ENCODE peak calls at places on chromosome X, in nine cellular contexts. Y is NB4, G is H1, H is WTC11, X is SK-N-SH, T is A549, Q is GM12878, W is endothelial cell of umbilical vein, B is K562. D is an unnamed sample.

GRCh38 chrX:108439434-108439883 is at the start of gene COL4A5:
- DNase-seq in Y (peak), G (peak), H (peak), X (no peak), T (peak), Q (no peak), W (peak), B (peak), D (peak)

GRCh38 chrX:105837227-105837626 is 14.9 kb downstream of the NRK start:
- DNase-seq in Y (no peak), G (no peak), H (no peak), X (no peak), T (no peak), Q (no peak), W (peak), B (no peak), D (no peak)

GRCh38 chrX:138504254-138504653 is 207.3 kb downstream of the FGF13 start:
- DNase-seq in Y (no peak), G (no peak), H (no peak), X (no peak), T (no peak), Q (no peak), W (no peak), B (no peak), D (no peak)

GRCh38 chrX:16970977-16971376 is 24.5 kb downstream of the REPS2 start:
- DNase-seq in Y (peak), G (no peak), H (no peak), X (no peak), T (no peak), Q (no peak), W (no peak), B (no peak), D (no peak)

GRCh38 chrX:119288890-119289393 is 52.9 kb downstream of the PGRMC1 start:
- DNase-seq in Y (peak), G (no peak), H (no peak), X (no peak), T (no peak), Q (no peak), W (no peak), B (no peak), D (no peak)

GRCh38 chrX:72712094-72712755 is 1.9 kb downstream of the PHKA1 start:
- DNase-seq in Y (peak), G (no peak), H (no peak), X (peak), T (no peak), Q (no peak), W (peak), B (no peak), D (no peak)

GRCh38 chrX:138057883-138058282 is 492.0 kb downstream of the ZIC3 start:
- DNase-seq in Y (no peak), G (no peak), H (no peak), X (no peak), T (no peak), Q (no peak), W (no peak), B (no peak), D (no peak)

GRCh38 chrX:119236599-119237525 is 777 bp downstream of the PGRMC1 start:
- DNase-seq in Y (peak), G (peak), H (peak), X (peak), T (peak), Q (no peak), W (peak), B (peak), D (no peak)

GRCh38 chrX:38941675-38942074 is 140.4 kb downstream of the MID1IP1 start:
- DNase-seq in Y (no peak), G (no peak), H (no peak), X (no peak), T (peak), Q (no peak), W (no peak), B (no peak), D (no peak)

GRCh38 chrX:141924293-141924692 is 20.6 kb downstream of the MAGEC1 start:
- DNase-seq in Y (no peak), G (no peak), H (no peak), X (no peak), T (no peak), Q (no peak), W (no peak), B (no peak), D (no peak)

GRCh38 chrX:30680618-30681017 is 27.4 kb downstream of the GK start:
- DNase-seq in Y (no peak), G (no peak), H (no peak), X (no peak), T (no peak), Q (no peak), W (no peak), B (no peak), D (no peak)

GRCh38 chrX:39063702-39064101 is 262.4 kb downstream of the MID1IP1 start:
- DNase-seq in Y (no peak), G (no peak), H (no peak), X (no peak), T (no peak), Q (no peak), W (no peak), B (no peak), D (no peak)

GRCh38 chrX:34918856-34919255 is 23.7 kb upstream of the FAM47B start:
- DNase-seq in Y (peak), G (no peak), H (peak), X (peak), T (peak), Q (no peak), W (peak), B (no peak), D (no peak)

GRCh38 chrX:67558267-67558666 is 14.4 kb downstream of the AR start:
- DNase-seq in Y (no peak), G (no peak), H (no peak), X (no peak), T (no peak), Q (no peak), W (peak), B (no peak), D (no peak)

GRCh38 chrX:133980406-133980805 is 5.0 kb downstream of the GPC3 start:
- DNase-seq in Y (no peak), G (no peak), H (no peak), X (no peak), T (no peak), Q (no peak), W (no peak), B (no peak), D (no peak)

GRCh38 chrX:26411045-26411444 is 195.1 kb downstream of the MAGEB5 start:
- DNase-seq in Y (no peak), G (no peak), H (no peak), X (no peak), T (no peak), Q (no peak), W (peak), B (no peak), D (no peak)

GRCh38 chrX:97030463-97030862 is 146.8 kb downstream of the RPA4 start:
- DNase-seq in Y (no peak), G (no peak), H (no peak), X (no peak), T (no peak), Q (no peak), W (no peak), B (no peak), D (no peak)

GRCh38 chrX:51825432-51825831 is 68.0 kb upstream of the MAGED1 start:
- DNase-seq in Y (no peak), G (no peak), H (no peak), X (no peak), T (no peak), Q (no peak), W (no peak), B (no peak), D (no peak)

GRCh38 chrX:39895228-39896110 is 202.3 kb downstream of the BCOR start:
- DNase-seq in Y (no peak), G (no peak), H (no peak), X (no peak), T (peak), Q (no peak), W (no peak), B (no peak), D (no peak)

GRCh38 chrX:42273387-42273786 is 350.0 kb upstream of the CASK start:
- DNase-seq in Y (no peak), G (no peak), H (no peak), X (no peak), T (no peak), Q (no peak), W (no peak), B (no peak), D (no peak)

GRCh38 chrX:45952030-45952429 is 593.2 kb downstream of the ZNF674 start:
- DNase-seq in Y (peak), G (no peak), H (peak), X (no peak), T (no peak), Q (no peak), W (no peak), B (no peak), D (no peak)

GRCh38 chrX:139831689-139832456 is 101.0 kb downstream of the ATP11C start:
- DNase-seq in Y (peak), G (no peak), H (no peak), X (no peak), T (peak), Q (no peak), W (peak), B (no peak), D (no peak)

GRCh38 chrX:71253253-71254091 is 468 bp downstream of the ZMYM3 start:
- DNase-seq in Y (peak), G (peak), H (peak), X (peak), T (peak), Q (no peak), W (peak), B (peak), D (no peak)

GRCh38 chrX:70478521-70478920 is 33.9 kb downstream of the DLG3 start:
- DNase-seq in Y (no peak), G (no peak), H (no peak), X (no peak), T (no peak), Q (no peak), W (no peak), B (no peak), D (no peak)

GRCh38 chrX:53193093-53193492 is 31.9 kb downstream of the KDM5C start:
- DNase-seq in Y (no peak), G (no peak), H (no peak), X (no peak), T (no peak), Q (no peak), W (no peak), B (peak), D (no peak)

GRCh38 chrX:80206647-80207046 is 192.1 kb downstream of the TBX22 start:
- DNase-seq in Y (no peak), G (no peak), H (no peak), X (no peak), T (no peak), Q (no peak), W (no peak), B (no peak), D (no peak)

GRCh38 chrX:38458071-38458470 is 103.3 kb upstream of the TSPAN7 start:
- DNase-seq in Y (peak), G (no peak), H (no peak), X (no peak), T (peak), Q (no peak), W (no peak), B (no peak), D (no peak)

GRCh38 chrX:68691102-68691501 is 43.6 kb downstream of the STARD8 start:
- DNase-seq in Y (peak), G (no peak), H (no peak), X (no peak), T (no peak), Q (no peak), W (no peak), B (no peak), D (no peak)

GRCh38 chrX:145826466-145826865 is 8.8 kb downstream of the SLITRK2 start:
- DNase-seq in Y (no peak), G (no peak), H (no peak), X (no peak), T (no peak), Q (no peak), W (no peak), B (no peak), D (no peak)

GRCh38 chrX:95956780-95957179 is 727.9 kb upstream of the DIAPH2 start:
- DNase-seq in Y (no peak), G (no peak), H (peak), X (no peak), T (no peak), Q (no peak), W (no peak), B (no peak), D (no peak)

GRCh38 chrX:41922694-41923171 is 621 bp downstream of the CASK start:
- DNase-seq in Y (peak), G (peak), H (peak), X (peak), T (peak), Q (no peak), W (peak), B (no peak), D (no peak)

GRCh38 chrX:119399772-119400101 is 601 bp downstream of the SLC25A43 start:
- DNase-seq in Y (no peak), G (peak), H (peak), X (no peak), T (no peak), Q (no peak), W (peak), B (no peak), D (no peak)

GRCh38 chrX:8868906-8869305 is 67.7 kb upstream of the FAM9A start:
- DNase-seq in Y (peak), G (no peak), H (no peak), X (no peak), T (no peak), Q (no peak), W (peak), B (no peak), D (no peak)

GRCh38 chrX:4547218-4547836 is 833.9 kb upstream of the PRKX start:
- DNase-seq in Y (peak), G (peak), H (peak), X (peak), T (peak), Q (peak), W (peak), B (peak), D (peak)

GRCh38 chrX:41802958-41803357 is 79.0 kb downstream of the GPR82 start:
- DNase-seq in Y (no peak), G (no peak), H (peak), X (no peak), T (no peak), Q (no peak), W (no peak), B (no peak), D (no peak)

GRCh38 chrX:150680974-150681373 is 12.2 kb upstream of the MTMR1 start:
- DNase-seq in Y (peak), G (no peak), H (no peak), X (peak), T (peak), Q (no peak), W (peak), B (no peak), D (peak)

DNA sequence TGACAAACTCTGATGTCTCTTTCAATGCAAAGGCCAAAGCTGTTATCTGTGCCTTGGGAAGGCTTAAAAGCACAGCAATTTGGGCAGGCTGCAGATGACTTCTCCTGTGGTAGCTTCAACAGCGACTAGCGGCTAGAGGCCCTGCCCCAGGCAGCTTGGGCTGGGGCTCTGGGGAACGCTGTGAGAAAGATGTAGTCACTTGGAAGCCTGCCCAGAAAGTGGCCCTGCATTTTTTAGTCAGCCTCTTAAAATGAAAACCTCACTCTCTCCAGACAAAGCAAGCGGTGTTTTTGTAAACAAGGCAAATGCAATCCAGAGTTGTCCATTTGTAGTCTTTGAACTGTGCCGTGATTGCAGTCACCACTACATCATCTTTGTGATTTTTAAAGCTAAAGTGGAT is 27.5 kb downstream of the PCYT1B start:
- DNase-seq in Y (no peak), G (no peak), H (no peak), X (peak), T (peak), Q (no peak), W (no peak), B (no peak), D (no peak)
- TF ChIP-seq MAX in Y (no peak), G (no peak), H (no peak), X (no peak), T (no peak), Q (no peak), W (no peak), B (no peak), D (no peak)

GRCh38 chrX:129449141-129449540 is 74.1 kb downstream of the SMARCA1 start:
- DNase-seq in Y (peak), G (no peak), H (no peak), X (no peak), T (peak), Q (no peak), W (no peak), B (no peak), D (no peak)

GRCh38 chrX:129450123-129450522 is 73.2 kb downstream of the SMARCA1 start:
- DNase-seq in Y (no peak), G (no peak), H (no peak), X (no peak), T (no peak), Q (no peak), W (no peak), B (no peak), D (no peak)

GRCh38 chrX:129452523-129452922 is 70.8 kb downstream of the SMARCA1 start:
- DNase-seq in Y (no peak), G (no peak), H (no peak), X (no peak), T (no peak), Q (no peak), W (no peak), B (no peak), D (no peak)
- TF ChIP-seq MAX in Y (no peak), G (no peak), H (no peak), X (no peak), T (no peak), Q (no peak), W (no peak), B (no peak), D (no peak)

DNA sequence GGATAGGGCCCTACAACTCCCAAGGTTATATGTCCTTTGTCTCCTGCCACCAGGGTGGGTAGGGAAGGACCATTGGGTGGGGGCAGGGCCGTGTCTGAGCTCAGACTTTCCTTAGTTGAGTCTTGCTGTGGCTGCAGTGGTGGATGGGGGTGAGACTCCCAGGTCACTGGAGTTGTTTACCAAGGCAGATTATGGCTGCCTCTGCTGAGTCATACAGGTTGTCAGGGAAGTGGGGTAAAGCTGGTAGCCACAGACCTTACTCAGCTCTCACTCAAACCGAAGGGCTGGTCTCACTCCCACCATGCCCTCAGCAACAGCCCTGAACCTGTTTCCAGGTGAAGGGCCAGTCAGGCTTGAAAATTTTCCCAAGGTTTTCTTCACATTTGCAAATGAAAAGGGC is 58.8 kb upstream of the FAAH2 start:
- DNase-seq in Y (peak), G (no peak), H (peak), X (no peak), T (no peak), Q (no peak), W (no peak), B (no peak), D (no peak)
- TF ChIP-seq MAX in Y (no peak), G (no peak), H (no peak), X (no peak), T (no peak), Q (no peak), W (no peak), B (no peak), D (no peak)

GRCh38 chrX:109890300-109890699 is 112.6 kb upstream of the TMEM164 start:
- DNase-seq in Y (no peak), G (no peak), H (no peak), X (no peak), T (no peak), Q (no peak), W (no peak), B (no peak), D (no peak)

GRCh38 chrX:109890910-109891502 is 111.9 kb upstream of the TMEM164 start:
- DNase-seq in Y (peak), G (peak), H (peak), X (peak), T (peak), Q (no peak), W (peak), B (peak), D (peak)

GRCh38 chrX:109886122-109886761 is 116.7 kb upstream of the TMEM164 start:
- DNase-seq in Y (peak), G (peak), H (peak), X (peak), T (peak), Q (no peak), W (peak), B (peak), D (peak)

DNA sequence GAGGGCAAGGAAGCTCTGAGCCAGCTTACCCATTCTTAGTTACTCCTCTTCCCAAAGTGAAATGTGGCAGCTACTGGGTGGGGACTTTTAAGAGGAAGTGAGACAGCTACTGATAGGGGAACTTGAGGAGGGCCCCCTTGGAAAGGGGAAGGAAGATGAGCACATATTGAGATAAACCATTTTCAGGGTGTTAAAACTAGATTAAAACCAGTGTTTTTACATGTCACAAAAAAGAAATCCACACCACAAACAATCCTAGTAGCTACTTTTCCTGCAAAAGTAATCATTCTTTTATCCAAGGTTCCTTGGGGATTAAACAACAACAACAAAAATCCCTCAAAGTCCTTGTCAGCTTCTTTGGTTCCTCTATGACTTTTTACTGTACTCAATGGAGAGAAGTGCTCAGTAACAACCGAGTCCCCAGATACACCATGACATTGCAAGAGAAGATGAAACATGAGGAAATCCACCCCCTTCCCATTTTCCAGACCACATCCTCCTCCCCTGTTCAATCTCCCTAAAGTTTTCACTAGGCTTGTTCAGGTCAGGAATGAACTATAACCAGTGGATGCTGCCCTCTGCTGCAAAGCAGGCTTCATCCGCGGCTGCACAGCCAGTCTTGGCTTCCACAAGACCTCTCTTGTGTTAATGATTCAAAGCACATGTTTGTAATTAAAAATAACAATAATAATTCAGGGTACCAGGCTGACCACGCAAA is 113.5 kb upstream of the TMEM164 start:
- DNase-seq in Y (peak), G (no peak), H (no peak), X (no peak), T (no peak), Q (peak), W (no peak), B (no peak), D (no peak)
- TF ChIP-seq MAX in Y (no peak), G (no peak), H (no peak), X (no peak), T (no peak), Q (no peak), W (no peak), B (no peak), D (no peak)

GRCh38 chrX:20294284-20294683 is 27.6 kb upstream of the RPS6KA3 start:
- DNase-seq in Y (no peak), G (no peak), H (no peak), X (no peak), T (no peak), Q (no peak), W (no peak), B (no peak), D (no peak)
- TF ChIP-seq MAX in Y (no peak), G (no peak), H (no peak), X (no peak), T (no peak), Q (no peak), W (no peak), B (no peak), D (no peak)

GRCh38 chrX:110847334-110847733 is 51.7 kb upstream of the CHRDL1 start:
- DNase-seq in Y (peak), G (no peak), H (no peak), X (peak), T (peak), Q (peak), W (peak), B (peak), D (peak)
- TF ChIP-seq MAX in Y (no peak), G (no peak), H (no peak), X (no peak), T (no peak), Q (no peak), W (no peak), B (no peak), D (no peak)

DNA sequence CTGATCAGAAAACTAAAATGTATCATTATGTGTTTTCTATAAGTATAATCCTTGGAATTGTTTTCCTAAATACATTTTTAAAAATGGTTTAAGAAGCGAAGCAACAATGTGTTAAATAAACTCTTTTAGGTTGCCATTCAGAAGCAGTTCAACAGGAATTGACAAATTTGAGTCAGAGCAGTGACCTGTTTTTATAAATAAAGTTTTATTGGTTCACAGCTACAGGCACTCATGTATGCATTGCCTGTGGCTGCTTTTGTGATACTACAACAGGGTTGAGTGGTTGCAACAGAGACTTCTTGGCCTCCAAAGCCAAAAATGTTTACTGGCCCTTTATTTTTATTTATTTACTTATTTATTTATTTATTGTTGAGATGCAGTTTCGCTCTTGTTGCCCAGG is 99.5 kb downstream of the FRMPD4 start:
- DNase-seq in Y (no peak), G (no peak), H (no peak), X (no peak), T (no peak), Q (no peak), W (no peak), B (no peak), D (no peak)
- TF ChIP-seq MAX in Y (no peak), G (no peak), H (no peak), X (no peak), T (no peak), Q (no peak), W (no peak), B (no peak), D (no peak)

GRCh38 chrX:111200327-111200726 is 70.0 kb downstream of the CAPN6 start:
- DNase-seq in Y (no peak), G (no peak), H (no peak), X (no peak), T (no peak), Q (no peak), W (no peak), B (no peak), D (no peak)
- TF ChIP-seq MAX in Y (no peak), G (no peak), H (no peak), X (no peak), T (no peak), Q (no peak), W (no peak), B (no peak), D (no peak)